ENCODE peak calls at places on chromosome X, in seven cellular contexts. L, K, A, Q, E, R and M are unnamed samples.

GRCh38 chrX:119622356-119623232 is 16.4 kb upstream of the NKRF start:
- DNase-seq in E (no peak), Q (no peak), K (no peak), R (no peak), A (peak; percentile 72), L (peak; percentile 75), M (no peak)

GRCh38 chrX:41481264-41482109 is 34.3 kb downstream of the NYX start:
- DNase-seq in K (no peak), R (peak; percentile 60), Q (no peak), A (no peak), L (no peak), E (no peak), M (no peak)

GRCh38 chrX:149513713-149514427 is 8.8 kb upstream of the IDS start:
- DNase-seq in L (peak; percentile 81), R (no peak), Q (no peak), E (no peak), A (peak; percentile 70), K (no peak), M (no peak)

GRCh38 chrX:45633419-45633818 is 432.7 kb upstream of the DIPK2B start:
- DNase-seq in R (no peak), Q (no peak), L (no peak), A (no peak), K (no peak), E (no peak), M (no peak)

GRCh38 chrX:132758778-132759177 is 199.7 kb downstream of the HS6ST2 start:
- DNase-seq in E (no peak), L (no peak), K (no peak), A (no peak), Q (no peak), R (peak; percentile 81), M (no peak)

GRCh38 chrX:109760922-109761250 is 27.8 kb upstream of the ACSL4 start:
- DNase-seq in A (no peak), R (peak; percentile 38), Q (no peak), K (no peak), E (no peak), L (no peak), M (no peak)

GRCh38 chrX:39752820-39753219 is 344.9 kb downstream of the BCOR start:
- DNase-seq in Q (no peak), E (no peak), A (peak; percentile 70), K (no peak), L (no peak), R (no peak), M (peak; percentile 26)

GRCh38 chrX:103063918-103064434 is at the start of gene BEX1:
- DNase-seq in K (peak; percentile 51), Q (no peak), A (peak; percentile 87), R (peak; percentile 76), L (peak; percentile 52), E (no peak), M (peak; percentile 79)

GRCh38 chrX:10039821-10040793 is 72.9 kb downstream of the CLDN34 start:
- DNase-seq in Q (no peak), E (no peak), A (no peak), K (no peak), R (no peak), L (no peak), M (no peak)

GRCh38 chrX:110026099-110026844 is 23.4 kb downstream of the TMEM164 start:
- DNase-seq in E (no peak), K (no peak), Q (peak; percentile 60), A (peak; percentile 42), R (no peak), L (peak; percentile 71), M (no peak)

GRCh38 chrX:39414290-39414847 is 613.1 kb downstream of the MID1IP1 start:
- DNase-seq in E (no peak), A (no peak), L (no peak), R (no peak), K (no peak), Q (no peak), M (no peak)

GRCh38 chrX:12984629-12985303 is 9.9 kb downstream of the TMSB4X start:
- DNase-seq in K (no peak), E (no peak), R (no peak), L (peak; percentile 93), A (peak; percentile 56), Q (no peak), M (no peak)

GRCh38 chrX:42128020-42128419 is 204.7 kb upstream of the CASK start:
- DNase-seq in L (no peak), A (no peak), R (no peak), E (no peak), Q (no peak), K (no peak), M (no peak)

GRCh38 chrX:53684415-53685192 is 1.9 kb downstream of the HUWE1 start:
- DNase-seq in Q (no peak), L (no peak), K (no peak), E (no peak), A (no peak), R (peak; percentile 9), M (no peak)

GRCh38 chrX:148599404-148599803 is 99.0 kb downstream of the AFF2 start:
- DNase-seq in L (no peak), A (no peak), E (no peak), Q (no peak), R (no peak), K (no peak), M (no peak)

GRCh38 chrX:17608898-17609297 is 128.4 kb upstream of the SCML1 start:
- DNase-seq in A (peak; percentile 55), K (no peak), R (no peak), Q (no peak), E (no peak), L (peak; percentile 6), M (peak; percentile 40)

GRCh38 chrX:72253686-72254085 is 14.9 kb upstream of the ERCC6L start:
- DNase-seq in L (no peak), R (no peak), A (no peak), E (no peak), K (no peak), Q (no peak), M (no peak)

GRCh38 chrX:95628796-95629195 is 1055.8 kb upstream of the DIAPH2 start:
- DNase-seq in R (no peak), L (no peak), Q (no peak), A (no peak), K (no peak), E (no peak), M (no peak)

GRCh38 chrX:40719218-40719617 is 16.1 kb downstream of the MED14 start:
- DNase-seq in E (no peak), R (no peak), Q (no peak), K (no peak), A (peak; percentile 8), L (peak; percentile 72), M (no peak)

GRCh38 chrX:2552621-2553297 is 52.0 kb upstream of the DHRSX start:
- DNase-seq in L (peak; percentile 8), Q (no peak), K (no peak), R (no peak), E (no peak), A (peak; percentile 3), M (no peak)

GRCh38 chrX:53678667-53679066 is 7.9 kb downstream of the HUWE1 start:
- DNase-seq in K (no peak), L (no peak), A (peak; percentile 15), E (no peak), R (peak; percentile 37), Q (no peak), M (no peak)

DNA sequence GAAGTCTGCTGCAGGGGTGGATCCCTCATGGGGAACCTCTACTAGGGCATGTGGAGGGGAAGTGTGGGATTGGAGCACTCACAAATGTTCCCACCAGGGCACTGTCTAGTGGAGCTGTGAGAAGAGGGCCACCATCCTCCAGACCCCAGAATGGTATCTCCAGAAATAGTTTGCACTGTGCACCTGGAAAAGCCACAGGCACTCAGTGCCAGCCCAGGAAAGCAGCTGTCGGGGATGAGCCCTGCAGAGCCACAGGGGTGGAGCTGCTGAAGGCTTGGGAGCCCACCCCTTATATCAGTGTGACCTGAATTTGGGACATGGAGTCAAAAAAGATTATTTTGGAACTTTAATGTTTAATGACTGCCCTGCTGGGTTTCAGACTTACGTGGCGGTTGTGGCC is 25.0 kb upstream of the LDOC1 start:
- DNase-seq in L (no peak), A (no peak), Q (no peak), K (no peak), R (no peak), E (no peak), M (no peak)
- H3K27me3 ChIP-seq in L (no peaks in the 10 kb centered on the region), A (no peaks in the 10 kb centered on the region), Q (no peaks in the 10 kb centered on the region), K (no peaks in the 10 kb centered on the region), R (no peaks in the 10 kb centered on the region), E (no peaks in the 10 kb centered on the region), M (no peaks in the 10 kb centered on the region)

DNA sequence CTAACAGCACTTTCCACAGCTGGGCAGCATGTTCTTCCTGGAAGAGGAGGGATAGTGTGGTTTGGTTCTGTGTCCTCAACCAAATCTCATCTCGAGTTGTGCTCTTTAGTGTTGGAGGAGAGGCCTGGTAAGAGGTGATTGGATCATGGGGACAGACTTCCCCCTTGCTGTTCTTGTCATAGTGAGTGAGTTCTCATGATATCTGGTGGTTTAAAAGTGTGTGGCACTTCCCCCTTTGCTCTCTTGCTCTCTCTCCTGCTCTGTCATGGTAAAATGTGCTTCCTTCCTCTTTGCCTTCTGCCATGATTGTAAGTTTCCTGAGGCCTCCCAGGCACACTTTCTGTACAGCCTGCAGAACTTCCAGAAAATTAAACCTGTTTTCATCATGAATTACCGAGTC is 133.7 kb upstream of the NDP start:
- DNase-seq in E (no peak), A (no peak), Q (no peak), K (no peak), L (no peak), R (no peak), M (no peak)
- H3K27me3 ChIP-seq in E (peaks cover 4% of the 10 kb centered on the region), A (no peaks in the 10 kb centered on the region), Q (peaks cover 6% of the 10 kb centered on the region), K (no peaks in the 10 kb centered on the region), L (peaks cover 4% of the 10 kb centered on the region), R (no peaks in the 10 kb centered on the region), M (no peaks in the 10 kb centered on the region)

DNA sequence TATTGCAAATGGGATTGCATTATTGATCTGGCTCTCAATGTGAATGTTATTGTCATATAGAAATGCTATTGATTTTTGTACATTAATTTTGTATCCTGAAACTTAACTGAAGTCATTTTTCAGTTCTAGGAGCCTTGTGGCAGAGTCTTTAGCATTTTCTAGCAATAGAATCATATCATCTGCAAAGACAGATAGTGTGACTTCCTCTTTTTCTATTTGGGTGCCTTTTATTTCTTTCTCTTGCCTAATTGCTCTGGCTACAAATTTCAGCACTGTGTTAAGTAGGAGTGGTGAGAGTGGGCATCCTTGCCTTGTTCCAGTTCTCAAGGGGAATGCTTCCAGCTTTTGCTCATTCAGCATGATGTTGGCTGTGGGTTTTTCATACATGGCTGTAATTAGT is 102.6 kb downstream of the SH3BGRL start:
- DNase-seq in Q (no peak), R (no peak), E (no peak), K (no peak), A (no peak), L (no peak), M (no peak)
- H3K27me3 ChIP-seq in Q (peaks cover 2% of the 10 kb centered on the region), R (no peaks in the 10 kb centered on the region), E (no peaks in the 10 kb centered on the region), K (no peaks in the 10 kb centered on the region), A (no peaks in the 10 kb centered on the region), L (no peaks in the 10 kb centered on the region), M (no peaks in the 10 kb centered on the region)

GRCh38 chrX:50183891-50184290 is 16.9 kb downstream of the AKAP4 start:
- DNase-seq in R (peak; percentile 66), E (no peak), K (no peak), A (no peak), Q (no peak), L (no peak), M (no peak)
- H3K27me3 ChIP-seq in R (no peaks in the 10 kb centered on the region), E (no peaks in the 10 kb centered on the region), K (no peaks in the 10 kb centered on the region), A (no peaks in the 10 kb centered on the region), Q (peaks cover 4% of the 10 kb centered on the region), L (no peaks in the 10 kb centered on the region), M (no peaks in the 10 kb centered on the region)